ENCODE peak calls at places on chromosomes 2 and 18, in four cellular contexts. R, J, A and G are unnamed samples.
A peak's percentile ranks its signal among the peaks of the same experiment; 100 is the strongest.

GRCh38 chr18:45370190-45371010 is 244.9 kb upstream of the SLC14A2 start:
- DNase-seq in R (no peak), J (no peak), A (no peak), G (no peak)

GRCh38 chr2:33242845-33243244 is 233.6 kb upstream of the RASGRP3 start:
- DNase-seq in R (no peak), J (no peak), A (no peak), G (no peak)

GRCh38 chr2:989766-990467 is 39.3 kb downstream of the SNTG2 start:
- DNase-seq in R (no peak), J (no peak), A (no peak), G (no peak)

GRCh38 chr2:187165936-187166335 is 282.1 kb downstream of the CALCRL start:
- DNase-seq in R (no peak), J (no peak), A (no peak), G (no peak)

GRCh38 chr2:171958475-171958874 is 36.2 kb downstream of the HAT1 start:
- DNase-seq in R (no peak), J (no peak), A (no peak), G (no peak)

GRCh38 chr18:64409511-64409910 is 260.6 kb upstream of the LINC00305 start:
- DNase-seq in R (no peak), J (no peak), A (no peak), G (no peak)

GRCh38 chr2:46150445-46150970 is 146.7 kb upstream of the EPAS1 start:
- DNase-seq in R (no peak), J (no peak), A (no peak), G (no peak)

GRCh38 chr18:26230497-26230896 is 4.3 kb downstream of the TAF4B start:
- DNase-seq in R (no peak), J (no peak), A (no peak), G (no peak)

GRCh38 chr2:191894681-191895147 is 47.8 kb upstream of the CAVIN2 start:
- DNase-seq in R (no peak), J (no peak), A (no peak), G (no peak)

GRCh38 chr2:182650704-182651103 is 65.4 kb upstream of the DNAJC10 start:
- DNase-seq in R (no peak), J (no peak), A (no peak), G (no peak)

GRCh38 chr2:170226216-170226615 is 48.3 kb downstream of the MYO3B start:
- DNase-seq in R (no peak), J (no peak), A (no peak), G (no peak)

DNA sequence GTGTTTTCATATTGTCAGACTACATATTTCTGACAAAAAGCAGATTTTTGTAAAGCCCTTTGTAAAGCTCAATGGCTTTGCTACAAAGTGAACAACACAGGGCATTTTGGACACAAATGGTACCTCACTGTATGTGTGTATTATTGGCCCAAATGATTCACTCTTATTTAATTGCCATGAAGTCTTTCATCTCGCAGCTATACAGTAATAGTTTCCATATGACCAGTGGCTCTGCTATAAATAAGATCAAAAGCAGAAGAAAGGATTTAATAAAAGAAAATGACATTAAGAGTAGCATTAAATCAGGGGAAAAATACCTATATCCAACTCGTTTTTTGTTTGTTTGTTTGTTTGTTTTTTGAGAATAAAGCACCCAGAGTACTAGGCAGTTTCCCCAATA is 284.0 kb upstream of the CCDC68 start:
- DNase-seq in R (no peak), J (no peak), A (no peak), G (no peak)
- H3K27ac ChIP-seq in R (peak overlapping the region; percentile 95), J (no peak overlapping the region), A (peak overlapping the region; percentile 63), G (peak overlapping the region; percentile 43)

GRCh38 chr2:128798502-128799283 is 480.0 kb upstream of the HS6ST1 start:
- DNase-seq in R (no peak), J (no peak), A (no peak), G (peak; percentile 8)

GRCh38 chr2:128799736-128800135 is 481.1 kb upstream of the HS6ST1 start:
- DNase-seq in R (no peak), J (no peak), A (no peak), G (no peak)

GRCh38 chr2:128797937-128798336 is 479.3 kb upstream of the HS6ST1 start:
- DNase-seq in R (no peak), J (no peak), A (no peak), G (no peak)

GRCh38 chr2:128797533-128797932 is 478.9 kb upstream of the HS6ST1 start:
- DNase-seq in R (no peak), J (no peak), A (no peak), G (no peak)

GRCh38 chr2:128799284-128799552 is 480.6 kb upstream of the HS6ST1 start:
- DNase-seq in R (no peak), J (no peak), A (no peak), G (no peak)
- H3K27ac ChIP-seq in R (no peak overlapping the region), J (no peak overlapping the region), A (no peak overlapping the region), G (no peak overlapping the region)

DNA sequence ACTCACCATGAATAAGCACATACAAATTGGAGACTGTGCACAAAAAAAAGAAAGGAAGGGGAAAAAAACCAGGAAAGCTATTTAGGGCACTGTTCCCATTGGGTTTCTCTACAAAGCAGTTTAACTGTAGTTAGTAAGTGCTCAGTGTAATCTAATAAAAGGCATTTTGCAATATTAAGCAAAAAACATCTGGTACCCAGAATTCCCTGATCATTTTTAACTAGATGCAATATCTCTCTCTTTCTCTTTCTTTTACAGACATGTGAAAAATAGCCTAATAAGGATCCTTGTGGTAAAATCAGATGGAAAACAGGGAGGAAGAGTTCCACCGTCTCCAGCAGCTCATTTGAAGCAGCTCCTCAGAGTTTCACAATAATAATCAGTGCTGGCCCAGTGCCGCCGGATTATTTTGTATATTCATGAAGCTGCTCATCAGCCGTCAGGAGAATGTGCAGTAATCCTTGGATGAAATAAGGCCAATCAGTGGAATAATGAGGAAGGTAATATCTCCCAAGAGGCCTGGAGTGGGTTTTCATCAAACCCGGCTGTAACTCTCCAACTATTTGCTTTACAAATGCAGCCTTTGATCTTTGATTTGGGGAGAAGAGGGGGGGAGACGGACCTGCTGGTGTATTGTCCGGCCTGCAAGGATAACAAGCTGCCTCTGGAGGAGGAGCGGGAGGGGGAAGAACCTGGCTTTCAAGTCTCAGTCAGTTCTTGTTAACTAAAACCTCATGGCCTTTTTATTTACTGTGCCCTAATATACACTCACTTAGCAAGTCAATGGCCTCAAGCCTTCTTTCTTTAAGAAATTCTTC is 227.6 kb upstream of the SMIM21 start:
- DNase-seq in R (no peak), J (no peak), A (no peak), G (no peak)
- H3K27ac ChIP-seq in R (no peak overlapping the region), J (no peak overlapping the region), A (no peak overlapping the region), G (no peak overlapping the region)

GRCh38 chr2:237701859-237702370 is 74.5 kb downstream of the LRRFIP1 start:
- DNase-seq in R (no peak), J (no peak), A (no peak), G (no peak)

GRCh38 chr2:237699870-237700582 is 72.6 kb downstream of the LRRFIP1 start:
- DNase-seq in R (no peak), J (no peak), A (no peak), G (no peak)

GRCh38 chr2:237700583-237701032 is 73.2 kb downstream of the LRRFIP1 start:
- DNase-seq in R (peak; percentile 89), J (peak; percentile 77), A (peak; percentile 28), G (no peak)

GRCh38 chr2:237702439-237703397 is 75.3 kb downstream of the LRRFIP1 start:
- DNase-seq in R (peak; percentile 85), J (no peak), A (peak; percentile 88), G (no peak)

DNA sequence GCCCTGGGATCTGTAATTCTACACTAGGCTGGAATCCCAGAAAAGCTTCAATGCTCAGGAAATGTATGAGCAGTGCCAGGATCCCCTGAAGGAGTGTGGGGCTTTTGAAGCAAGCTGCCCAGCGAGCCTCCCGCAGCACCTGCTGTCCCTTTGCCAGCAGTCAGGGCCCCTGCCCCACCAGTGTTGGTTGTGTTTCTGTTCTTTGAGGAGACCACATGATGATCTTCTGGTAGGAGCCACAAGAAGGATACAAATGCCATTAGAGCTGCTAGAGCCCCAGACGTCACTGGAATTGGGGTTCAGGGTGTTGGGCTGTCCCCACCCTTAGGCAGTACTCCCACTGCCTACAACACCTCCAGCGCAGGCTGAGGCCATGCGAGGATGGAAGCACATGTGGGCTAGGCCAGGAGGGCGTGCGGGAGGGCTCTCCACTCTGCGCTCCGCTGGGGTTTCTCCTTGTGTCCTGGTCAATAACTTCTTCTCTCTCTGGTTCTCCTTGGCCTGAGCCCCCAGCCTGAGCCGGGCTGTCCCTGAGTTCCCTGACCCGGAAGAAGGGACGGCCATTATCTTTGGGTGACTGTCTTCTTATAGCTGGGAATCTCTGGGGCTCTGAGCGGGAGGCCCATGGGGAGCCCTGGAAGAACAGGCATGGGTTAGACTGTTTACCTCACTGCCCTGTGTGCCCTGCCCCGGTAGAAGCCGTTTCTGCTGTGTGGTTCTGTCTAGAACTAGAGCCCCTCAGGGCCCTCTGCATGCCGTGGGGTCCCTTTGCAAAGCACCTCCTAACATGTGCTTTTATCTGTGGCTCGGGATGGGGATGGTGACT is 73.9 kb downstream of the LRRFIP1 start:
- DNase-seq in R (no peak), J (no peak), A (no peak), G (no peak)
- H3K27ac ChIP-seq in R (peak overlapping the region; percentile 69), J (peak overlapping the region; percentile 78), A (no peak overlapping the region), G (peak overlapping the region; percentile 21)

GRCh38 chr2:65073879-65074565 is 17.8 kb downstream of the CEP68 start:
- DNase-seq in R (no peak), J (no peak), A (no peak), G (no peak)

GRCh38 chr2:65076345-65076710 is 20.1 kb downstream of the CEP68 start:
- DNase-seq in R (no peak), J (no peak), A (no peak), G (no peak)

GRCh38 chr2:65075605-65076344 is 19.6 kb downstream of the CEP68 start:
- DNase-seq in R (peak; percentile 74), J (no peak), A (no peak), G (no peak)

GRCh38 chr2:65077898-65078297 is 21.7 kb downstream of the CEP68 start:
- DNase-seq in R (no peak), J (no peak), A (no peak), G (no peak)

DNA sequence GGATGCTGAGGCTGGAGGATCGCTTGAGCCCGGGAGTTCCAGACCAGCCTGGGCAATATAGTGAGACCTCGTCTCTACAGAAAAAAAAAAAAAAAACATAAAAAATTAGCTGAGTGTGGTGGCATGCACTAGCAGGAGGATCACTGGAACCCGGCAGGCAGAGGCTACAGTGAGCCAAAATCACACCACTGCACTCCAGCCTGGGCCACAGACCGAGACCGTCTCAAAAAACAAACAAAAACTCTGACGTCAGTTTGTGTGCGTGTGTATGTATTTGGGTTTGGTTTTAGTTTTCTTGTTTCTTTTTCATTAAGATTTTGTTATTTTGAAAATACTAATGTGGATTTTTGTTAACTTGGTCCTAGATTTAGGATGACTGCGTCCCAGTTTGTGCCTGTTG is 19.0 kb downstream of the CEP68 start:
- DNase-seq in R (no peak), J (no peak), A (no peak), G (no peak)
- H3K27ac ChIP-seq in R (no peak overlapping the region), J (no peak overlapping the region), A (no peak overlapping the region), G (no peak overlapping the region)

DNA sequence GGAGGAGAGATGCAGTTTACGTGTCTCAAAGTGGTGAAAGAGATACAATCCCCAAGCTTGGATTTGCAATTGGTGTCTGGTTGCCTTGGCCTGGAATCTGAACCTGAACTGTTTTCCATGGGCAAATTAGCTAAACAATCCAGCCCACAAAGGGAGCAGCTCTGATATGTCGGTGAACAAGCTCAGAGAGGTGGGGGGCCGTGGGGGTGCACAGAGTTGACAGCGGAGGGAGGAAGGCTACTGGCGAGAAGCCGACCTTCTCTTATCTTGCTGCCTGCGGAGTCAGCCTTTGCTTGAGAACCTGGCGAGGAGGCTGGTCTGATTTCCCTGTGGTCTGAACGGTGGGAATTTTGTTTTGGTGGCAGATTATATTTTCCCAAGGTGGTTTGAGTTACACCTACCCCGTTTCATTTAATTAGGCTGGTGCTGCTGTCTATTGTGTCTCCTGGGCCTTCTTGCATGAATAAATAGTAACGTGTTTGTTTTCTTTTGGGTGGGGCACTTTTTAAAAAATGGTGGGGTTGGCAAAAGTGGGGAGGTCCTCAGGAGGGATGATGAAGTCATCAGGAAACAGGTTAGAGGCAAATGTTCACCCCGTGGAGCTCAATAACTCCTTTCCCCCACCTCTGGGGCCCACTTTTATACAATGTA is 80.9 kb upstream of the IGFBP5 start:
- DNase-seq in R (no peak), J (no peak), A (no peak), G (no peak)
- H3K27ac ChIP-seq in R (no peak overlapping the region), J (no peak overlapping the region), A (no peak overlapping the region), G (no peak overlapping the region)